ENCODE peak calls at places on chromosomes 13 and 19, in six cellular contexts. A, W, L, O, P and R are unnamed samples.

GRCh38 chr13:35127466-35127865 is 185.4 kb downstream of the NBEA start:
- DNase-seq in A (no peak), W (no peak), P (no peak), L (no peak), O (no peak), R (no peak)

GRCh38 chr13:94784066-94784465 is 71.7 kb upstream of the SOX21 start:
- DNase-seq in W (no peak), P (no peak), L (no peak), A (no peak), O (no peak), R (no peak)

GRCh38 chr13:39036212-39036611 is 1.7 kb downstream of the PROSER1 start:
- DNase-seq in A (peak), O (no peak), L (no peak), P (no peak), W (no peak), R (peak)

GRCh38 chr19:54481326-54481930 is 8.3 kb upstream of the CDC42EP5 start:
- DNase-seq in P (peak), W (peak), O (no peak), L (peak), A (peak), R (peak)

GRCh38 chr19:18769989-18770528 is 21.0 kb downstream of the COMP start:
- DNase-seq in A (no peak), O (no peak), L (no peak), P (no peak), W (no peak), R (no peak)

GRCh38 chr13:114087430-114087829 is 45.0 kb downstream of the RASA3 start:
- DNase-seq in P (no peak), A (no peak), L (no peak), W (no peak), O (peak), R (no peak)

GRCh38 chr19:14347999-14348889 is 33.0 kb upstream of the ADGRE5 start:
- DNase-seq in P (peak), A (peak), O (peak), L (peak), W (peak), R (no peak)

GRCh38 chr19:33005440-33005839 is 33.4 kb downstream of the FAAP24 start:
- DNase-seq in O (no peak), L (no peak), P (no peak), A (peak), W (no peak), R (no peak)

GRCh38 chr19:40721936-40722661 is 5.2 kb downstream of the ITPKC start:
- DNase-seq in W (no peak), O (no peak), A (no peak), P (no peak), L (no peak), R (no peak)